ENCODE peak calls at places on chromosomes 2 and 18, in ten cellular contexts. J is fibroblast of lung; L is mammary epithelial cell; S is A549; Y is mucosa of descending colon; B is uterus; M is neural progenitor cell; Q is colonic mucosa; E is left lung; C is CD8-positive, alpha-beta T cell. A is an unnamed sample.
A peak's percentile ranks its signal among the peaks of the same experiment; 100 is the strongest.

GRCh38 chr18:6759579-6759978 is 30.1 kb downstream of the ARHGAP28 start:
- DNase-seq in J (no peak), L (no peak), S (no peak), Y (no peak), B (no peak), M (no peak), Q (no peak), E (no peak), C (no peak), A (no peak)

GRCh38 chr18:10131036-10131774 is 217.4 kb downstream of the VAPA start:
- DNase-seq in J (no peak), L (no peak), S (no peak), Y (no peak), B (peak; percentile 34), M (peak; percentile 40), Q (no peak), E (no peak), C (no peak), A (no peak)

GRCh38 chr2:9744256-9745004 is 98.8 kb upstream of the TAF1B start:
- DNase-seq in J (no peak), L (no peak), S (no peak), Y (peak; percentile 84), B (no peak), M (no peak), Q (peak; percentile 61), E (no peak), C (no peak), A (no peak)

GRCh38 chr2:119119076-119119710 is 39.4 kb downstream of the C1QL2 start:
- DNase-seq in J (no peak), L (no peak), S (no peak), Y (no peak), B (no peak), M (no peak), Q (no peak), E (no peak), C (no peak), A (no peak)

GRCh38 chr2:71156531-71156930 is 26.1 kb downstream of the MPHOSPH10 start:
- DNase-seq in J (no peak), L (no peak), S (no peak), Y (no peak), B (no peak), M (no peak), Q (no peak), E (no peak), C (no peak), A (no peak)

GRCh38 chr2:128797937-128798336 is 479.3 kb upstream of the HS6ST1 start:
- DNase-seq in J (no peak), L (no peak), S (no peak), Y (no peak), B (no peak), M (no peak), Q (no peak), E (peak; percentile 10), C (no peak), A (no peak)

GRCh38 chr2:236894791-236895190 is 190.9 kb upstream of the COPS8 start:
- DNase-seq in J (no peak), L (no peak), S (no peak), Y (no peak), B (no peak), M (no peak), Q (no peak), E (no peak), C (no peak), A (no peak)

GRCh38 chr2:194714541-194714940 is 942.5 kb upstream of the SLC39A10 start:
- DNase-seq in J (no peak), L (peak; percentile 25), S (no peak), Y (no peak), B (no peak), M (no peak), Q (no peak), E (no peak), C (no peak), A (no peak)

GRCh38 chr18:12516049-12516677 is 108.4 kb downstream of the PRELID3A start:
- DNase-seq in J (no peak), L (no peak), S (no peak), Y (no peak), B (no peak), M (no peak), Q (no peak), E (no peak), C (no peak), A (no peak)

GRCh38 chr18:9861933-9862332 is 23.8 kb upstream of the TXNDC2 start:
- DNase-seq in J (peak; percentile 14), L (no peak), S (no peak), Y (no peak), B (no peak), M (no peak), Q (no peak), E (no peak), C (no peak), A (no peak)

GRCh38 chr2:25955869-25956535 is 26.3 kb downstream of the KIF3C start:
- DNase-seq in J (no peak), L (no peak), S (no peak), Y (no peak), B (no peak), M (no peak), Q (no peak), E (no peak), C (no peak), A (no peak)

GRCh38 chr2:203972066-203972465 is 35.5 kb downstream of the ICOS start:
- DNase-seq in J (no peak), L (no peak), S (no peak), Y (no peak), B (no peak), M (no peak), Q (no peak), E (no peak), C (no peak), A (no peak)

GRCh38 chr2:203971236-203971635 is 34.7 kb downstream of the ICOS start:
- DNase-seq in J (no peak), L (no peak), S (no peak), Y (no peak), B (no peak), M (no peak), Q (no peak), E (no peak), C (no peak), A (no peak)

GRCh38 chr2:203973676-203974075 is 37.1 kb downstream of the ICOS start:
- DNase-seq in J (no peak), L (no peak), S (no peak), Y (no peak), B (no peak), M (no peak), Q (no peak), E (no peak), C (no peak), A (no peak)

GRCh38 chr2:203975912-203976311 is 39.3 kb downstream of the ICOS start:
- DNase-seq in J (no peak), L (no peak), S (no peak), Y (no peak), B (no peak), M (no peak), Q (no peak), E (no peak), C (no peak), A (no peak)

GRCh38 chr2:203973000-203973399 is 36.4 kb downstream of the ICOS start:
- DNase-seq in J (no peak), L (no peak), S (no peak), Y (no peak), B (no peak), M (no peak), Q (no peak), E (no peak), C (no peak), A (no peak)
- H3K4me3 ChIP-seq in J (no peak overlapping the region), L (no peak overlapping the region), S (no peak overlapping the region), Y (no peak overlapping the region), B (no peak overlapping the region), M (no peak overlapping the region), Q (no peak overlapping the region), E (no peak overlapping the region), C (no peak overlapping the region), A (no peak overlapping the region)

DNA sequence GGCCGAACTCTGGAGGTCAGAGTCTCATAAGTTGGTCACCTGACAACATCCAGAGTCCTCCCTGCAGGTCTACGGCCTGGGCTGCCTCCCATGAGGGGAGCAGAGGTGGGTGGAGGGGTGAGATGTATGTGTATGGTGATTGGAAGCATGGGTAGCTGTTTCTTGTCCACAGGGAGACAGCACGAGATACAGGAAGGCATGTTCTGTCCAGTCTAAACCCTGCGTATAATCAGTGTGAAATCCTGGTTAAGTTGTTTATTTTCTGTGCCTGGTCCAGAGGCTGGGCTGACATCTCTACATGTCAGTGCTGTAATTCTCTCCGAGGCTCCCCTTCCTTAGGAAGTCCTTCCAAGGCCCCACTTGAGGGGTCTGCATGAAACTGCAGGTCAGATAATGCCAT is 8.9 kb downstream of the TOGARAM2 start:
- DNase-seq in J (no peak), L (no peak), S (no peak), Y (no peak), B (no peak), M (no peak), Q (no peak), E (no peak), C (no peak), A (no peak)
- H3K4me1 ChIP-seq in J (peaks cover 2% of the 10 kb centered on the region), L (peaks cover 15% of the 10 kb centered on the region), S (peaks cover 7% of the 10 kb centered on the region), Y (peaks cover 7% of the 10 kb centered on the region), B (no peaks in the 10 kb centered on the region), M (no peaks in the 10 kb centered on the region), Q (no peaks in the 10 kb centered on the region), E (no peaks in the 10 kb centered on the region), C (no peaks in the 10 kb centered on the region), A (no peaks in the 10 kb centered on the region)

GRCh38 chr2:75195076-75195691 is 4.1 kb downstream of the TACR1 start:
- DNase-seq in J (no peak), L (no peak), S (no peak), Y (no peak), B (no peak), M (no peak), Q (no peak), E (no peak), C (no peak), A (no peak)

GRCh38 chr2:75204833-75205232 is 5.5 kb upstream of the TACR1 start:
- DNase-seq in J (no peak), L (no peak), S (no peak), Y (no peak), B (no peak), M (no peak), Q (no peak), E (no peak), C (no peak), A (no peak)

GRCh38 chr2:75199428-75200011 is at the start of gene TACR1:
- DNase-seq in J (peak; percentile 70), L (peak; percentile 40), S (peak; percentile 62), Y (peak; percentile 57), B (peak; percentile 54), M (peak; percentile 83), Q (peak; percentile 48), E (peak; percentile 85), C (peak; percentile 64), A (peak; percentile 84)

GRCh38 chr2:75202359-75202758 is 3.0 kb upstream of the TACR1 start:
- DNase-seq in J (no peak), L (no peak), S (no peak), Y (no peak), B (no peak), M (no peak), Q (no peak), E (no peak), C (no peak), A (no peak)

GRCh38 chr2:75200140-75200985 is 1.0 kb upstream of the TACR1 start:
- DNase-seq in J (peak; percentile 58), L (peak; percentile 38), S (peak; percentile 22), Y (peak; percentile 11), B (peak; percentile 16), M (peak; percentile 72), Q (no peak), E (peak; percentile 86), C (no peak), A (peak; percentile 83)
- H3K4me3 ChIP-seq in J (peak overlapping the region; percentile 51), L (peak overlapping the region; percentile 5), S (peak overlapping the region; percentile 56), Y (no peak overlapping the region), B (peak overlapping the region; percentile 8), M (peak overlapping the region; percentile 51), Q (peak overlapping the region; percentile 25), E (peak overlapping the region; percentile 8), C (peak overlapping the region; percentile 26), A (peak overlapping the region; percentile 26)

GRCh38 chr2:127079358-127079920 is 27.5 kb downstream of the BIN1 start:
- DNase-seq in J (no peak), L (no peak), S (no peak), Y (no peak), B (no peak), M (no peak), Q (no peak), E (no peak), C (no peak), A (no peak)
- H3K4me1 ChIP-seq in J (peaks cover 19% of the 10 kb centered on the region), L (peaks cover 3% of the 10 kb centered on the region), S (peaks cover 50% of the 10 kb centered on the region), Y (peaks cover 36% of the 10 kb centered on the region), B (peaks cover 32% of the 10 kb centered on the region), M (peaks cover 22% of the 10 kb centered on the region), Q (peaks cover 28% of the 10 kb centered on the region), E (peaks cover 15% of the 10 kb centered on the region), C (peaks cover 81% of the 10 kb centered on the region), A (no peaks in the 10 kb centered on the region)

A was measured in right cardiac atrium.